ENCODE peak calls at places on chromosomes 7 and 10, in ten cellular contexts. E is hepatocyte; U is activated naive CD4-positive, alpha-beta T cell; V is LoVo; R is prostate gland; I is CD8-positive, alpha-beta memory T cell; G is fibroblast of lung; L is ovary; K is epithelial cell of esophagus; O is T-helper 9 cell. S is an unnamed sample.

GRCh38 chr7:155959894-155960293 is 147.6 kb upstream of the SHH start:
- DNase-seq in E (no peak), U (no peak), V (peak; percentile 96), R (no peak), I (no peak), G (no peak), L (no peak), K (peak; percentile 3), O (no peak), S (no peak)

GRCh38 chr10:34444223-34445183 is 370.6 kb downstream of the PARD3 start:
- DNase-seq in E (no peak), U (no peak), V (no peak), R (no peak), I (no peak), G (no peak), L (no peak), K (peak; percentile 33), O (no peak), S (no peak)

GRCh38 chr7:1845536-1846311 is 175.6 kb downstream of the ELFN1 start:
- DNase-seq in E (no peak), U (no peak), V (no peak), R (no peak), I (peak; percentile 0), G (no peak), L (no peak), K (no peak), O (no peak), S (no peak)

GRCh38 chr7:113872981-113873380 is 45.8 kb downstream of the PPP1R3A start:
- DNase-seq in E (no peak), U (no peak), V (no peak), R (no peak), I (no peak), G (no peak), L (no peak), K (no peak), O (no peak), S (no peak)

GRCh38 chr7:38615665-38616064 is 15.5 kb downstream of the AMPH start:
- DNase-seq in E (no peak), U (no peak), V (no peak), R (no peak), I (no peak), G (no peak), L (no peak), K (no peak), O (no peak), S (no peak)

GRCh38 chr7:153247926-153248325 is 488.4 kb downstream of the ACTR3B start:
- DNase-seq in E (no peak), U (no peak), V (no peak), R (no peak), I (no peak), G (no peak), L (no peak), K (no peak), O (no peak), S (no peak)

GRCh38 chr7:610531-611280 is 91.1 kb upstream of the PDGFA start:
- DNase-seq in E (peak; percentile 47), U (no peak), V (no peak), R (no peak), I (no peak), G (peak; percentile 27), L (peak; percentile 51), K (no peak), O (no peak), S (no peak)

GRCh38 chr10:28984431-28984830 is 304.4 kb upstream of the LYZL1 start:
- DNase-seq in E (peak; percentile 80), U (no peak), V (peak; percentile 80), R (peak; percentile 81), I (no peak), G (peak; percentile 85), L (peak; percentile 84), K (peak; percentile 75), O (no peak), S (no peak)

GRCh38 chr7:130990178-130990832 is 256.3 kb upstream of the KLF14 start:
- DNase-seq in E (no peak), U (peak; percentile 11), V (no peak), R (peak; percentile 77), I (no peak), G (no peak), L (no peak), K (no peak), O (no peak), S (no peak)

GRCh38 chr7:106813705-106814305 is 51.3 kb upstream of the PIK3CG start:
- DNase-seq in E (no peak), U (no peak), V (no peak), R (no peak), I (no peak), G (no peak), L (no peak), K (no peak), O (no peak), S (no peak)

GRCh38 chr7:23570592-23571200 is 26.5 kb upstream of the CCDC126 start:
- DNase-seq in E (peak; percentile 82), U (peak; percentile 59), V (peak; percentile 83), R (peak; percentile 59), I (peak; percentile 37), G (peak; percentile 82), L (peak; percentile 56), K (peak; percentile 81), O (peak; percentile 59), S (no peak)

GRCh38 chr10:17075510-17075909 is 54.1 kb downstream of the CUBN start:
- DNase-seq in E (peak; percentile 65), U (no peak), V (no peak), R (no peak), I (no peak), G (peak; percentile 95), L (no peak), K (peak; percentile 94), O (no peak), S (no peak)

GRCh38 chr7:152859781-152860191 is 100.2 kb downstream of the ACTR3B start:
- DNase-seq in E (no peak), U (no peak), V (no peak), R (no peak), I (no peak), G (no peak), L (no peak), K (peak; percentile 5), O (no peak), S (no peak)

GRCh38 chr7:132654150-132654549 is 77.9 kb upstream of the PLXNA4 start:
- DNase-seq in E (no peak), U (no peak), V (no peak), R (no peak), I (no peak), G (no peak), L (no peak), K (no peak), O (no peak), S (no peak)

GRCh38 chr10:5619366-5620211 is 46.8 kb downstream of the ASB13 start:
- DNase-seq in E (no peak), U (no peak), V (no peak), R (no peak), I (no peak), G (peak; percentile 35), L (peak; percentile 26), K (no peak), O (no peak), S (no peak)

GRCh38 chr10:86287422-86287793 is 79.2 kb downstream of the GRID1 start:
- DNase-seq in E (no peak), U (no peak), V (no peak), R (no peak), I (no peak), G (no peak), L (no peak), K (no peak), O (no peak), S (no peak)

GRCh38 chr10:1550616-1551015 is 186.7 kb downstream of the ADARB2 start:
- DNase-seq in E (no peak), U (no peak), V (no peak), R (no peak), I (no peak), G (no peak), L (no peak), K (no peak), O (no peak), S (no peak)

GRCh38 chr7:1895664-1896515 is 225.8 kb downstream of the ELFN1 start:
- DNase-seq in E (no peak), U (no peak), V (no peak), R (no peak), I (no peak), G (no peak), L (no peak), K (no peak), O (no peak), S (no peak)

GRCh38 chr10:72171175-72171630 is 44.6 kb upstream of the ANAPC16 start:
- DNase-seq in E (peak; percentile 76), U (no peak), V (peak; percentile 93), R (no peak), I (no peak), G (peak; percentile 77), L (no peak), K (peak; percentile 95), O (no peak), S (no peak)

GRCh38 chr10:80480852-80481251 is 26.7 kb downstream of the TSPAN14 start:
- DNase-seq in E (no peak), U (no peak), V (no peak), R (no peak), I (no peak), G (no peak), L (no peak), K (no peak), O (no peak), S (no peak)